ENCODE peak calls at places on chromosomes 13 and 19, in six cellular contexts. V, W, C, R, X and I are unnamed samples.

GRCh38 chr19:13100031-13100588 is 2.5 kb downstream of the LYL1 start:
- DNase-seq in X (no peak), W (no peak), V (no peak), C (no peak), R (peak), I (no peak)

GRCh38 chr19:1253514-1254080 is 5.2 kb downstream of the MIDN start:
- DNase-seq in V (no peak), X (peak), W (no peak), R (no peak), C (no peak), I (no peak)

GRCh38 chr19:23597661-23598060 is 89.4 kb downstream of the ZNF675 start:
- DNase-seq in C (no peak), V (no peak), X (no peak), W (no peak), R (no peak), I (no peak)

GRCh38 chr19:58181902-58182576 is 822 bp upstream of the ZNF274 start:
- DNase-seq in V (no peak), C (no peak), R (no peak), X (peak), W (no peak), I (no peak)

GRCh38 chr13:100443278-100443997 is 145.2 kb downstream of the GGACT start:
- DNase-seq in W (peak), X (no peak), C (no peak), R (no peak), V (no peak), I (no peak)

GRCh38 chr13:42137856-42138537 is 89.5 kb downstream of the DGKH start:
- DNase-seq in X (no peak), C (no peak), W (no peak), R (no peak), V (no peak), I (no peak)

GRCh38 chr19:17346109-17346671 is 8.8 kb downstream of the GTPBP3 start:
- DNase-seq in W (peak), V (peak), R (peak), X (peak), C (peak), I (peak)

GRCh38 chr19:5085566-5085965 is 116.7 kb downstream of the KDM4B start:
- DNase-seq in W (no peak), C (no peak), R (no peak), V (no peak), X (no peak), I (no peak)

GRCh38 chr13:114161028-114161556 is 18.0 kb upstream of the CFAP97D2 start:
- DNase-seq in R (no peak), W (no peak), V (no peak), X (no peak), C (no peak), I (no peak)

GRCh38 chr19:31499826-31500539 is 150.7 kb upstream of the TSHZ3 start:
- DNase-seq in R (no peak), X (no peak), V (no peak), C (no peak), W (no peak), I (no peak)

GRCh38 chr13:23985060-23985459 is 87.8 kb upstream of the C1QTNF9B start:
- DNase-seq in X (no peak), V (no peak), W (no peak), C (no peak), R (no peak), I (no peak)

GRCh38 chr19:14563989-14564650 is 7.7 kb downstream of the NDUFB7 start:
- DNase-seq in R (no peak), X (no peak), C (peak), W (peak), V (peak), I (peak)

GRCh38 chr13:30615851-30616311 is 1.8 kb upstream of the USPL1 start:
- DNase-seq in X (peak), W (peak), V (no peak), C (no peak), R (no peak), I (no peak)

GRCh38 chr13:20001351-20001750 is 42.8 kb downstream of the ZMYM2 start:
- DNase-seq in V (no peak), C (no peak), R (no peak), X (no peak), W (no peak), I (no peak)

DNA sequence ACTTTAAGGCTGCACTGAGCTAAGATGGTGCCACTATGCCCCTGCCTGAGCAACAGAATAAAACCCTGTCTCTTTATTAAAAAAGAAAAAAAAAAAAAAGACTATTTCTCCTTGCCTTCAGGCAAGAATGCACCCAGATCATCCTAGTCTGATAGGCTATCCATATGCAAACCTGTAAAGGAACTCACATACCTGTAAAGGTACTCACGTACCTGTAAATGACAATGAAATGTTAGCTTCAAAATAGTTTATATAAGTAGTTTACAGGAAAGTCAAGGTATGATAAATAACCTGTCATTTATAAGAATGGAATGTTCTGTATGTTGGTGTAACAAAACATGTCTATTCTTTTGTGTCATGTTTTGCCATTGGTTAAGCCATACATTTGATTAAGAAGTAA is 86.3 kb downstream of the PIBF1 start:
- DNase-seq in V (no peak), R (no peak), W (no peak), X (no peak), C (no peak), I (no peak)
- TF ChIP-seq JUND in V (no peak), R (no peak), W (no peak), X (no peak), C (no peak), I (no peak)

DNA sequence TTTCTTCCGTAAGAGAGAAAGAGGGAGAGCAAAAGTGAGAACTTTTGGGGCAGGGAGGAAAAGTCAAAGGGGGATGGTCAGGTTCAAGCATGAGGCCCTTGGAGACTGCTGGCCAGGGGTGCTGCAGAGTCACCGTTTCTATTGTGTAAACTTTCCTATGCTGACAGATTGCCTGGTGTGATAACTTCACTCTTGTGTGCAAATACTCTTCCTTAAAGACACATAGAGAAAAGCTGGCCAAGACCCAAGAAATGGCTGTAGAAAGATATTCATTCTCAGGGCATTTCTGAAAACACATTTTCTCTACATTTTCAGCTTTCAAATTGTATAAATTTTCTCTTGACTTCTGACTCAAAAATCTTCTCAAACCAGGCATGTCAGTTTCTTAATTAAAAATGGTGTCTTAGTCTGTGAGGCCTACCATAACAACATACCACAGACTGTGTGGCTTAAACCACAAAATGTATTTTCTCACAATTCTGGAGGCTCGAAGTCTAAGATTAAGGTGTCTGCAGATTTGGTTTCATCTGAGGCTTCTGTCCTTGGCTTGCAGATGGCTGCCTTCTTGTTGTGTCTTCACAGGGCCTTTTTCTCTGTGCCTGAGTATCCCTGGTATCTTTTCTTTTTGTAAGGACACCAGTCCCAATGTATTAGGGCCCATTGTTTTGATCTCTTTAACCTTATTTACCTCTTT is 304.5 kb downstream of the KCNRG start:
- DNase-seq in W (no peak), C (no peak), X (peak), R (no peak), V (no peak), I (peak)
- TF ChIP-seq JUND in W (no peak), C (no peak), X (no peak), R (no peak), V (no peak), I (no peak)

GRCh38 chr13:26743971-26744370 is 16.6 kb downstream of the GPR12 start:
- DNase-seq in W (no peak), X (no peak), R (no peak), V (no peak), C (no peak), I (no peak)
- TF ChIP-seq JUND in W (no peak), X (no peak), R (no peak), V (no peak), C (no peak), I (no peak)

DNA sequence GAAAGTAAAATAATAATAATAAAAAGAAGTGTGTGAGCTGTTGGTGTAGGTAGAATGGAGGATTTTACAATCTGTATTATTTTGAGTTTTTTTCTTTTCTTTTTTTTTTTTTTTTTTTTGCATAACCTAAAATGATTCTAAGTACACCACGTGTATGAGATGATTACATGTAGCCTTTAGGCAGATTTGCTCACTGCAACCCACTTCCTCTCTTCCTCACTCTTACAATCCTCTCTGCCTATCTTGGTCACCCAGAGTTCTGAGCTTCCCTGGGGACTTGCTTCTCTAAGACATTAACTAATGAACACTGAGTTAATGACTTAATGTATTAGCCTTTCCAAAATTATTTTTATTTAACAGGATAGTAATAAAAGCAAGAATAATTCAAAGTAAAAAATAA is 1169.6 kb downstream of the EFNB2 start:
- DNase-seq in R (no peak), X (no peak), C (no peak), V (no peak), W (no peak), I (no peak)
- TF ChIP-seq JUND in R (no peak), X (no peak), C (no peak), V (no peak), W (no peak), I (no peak)

GRCh38 chr19:50230379-50231351 is 27.2 kb downstream of the MYH14 start:
- DNase-seq in C (peak), X (peak), R (no peak), W (no peak), V (no peak), I (no peak)
- TF ChIP-seq JUND in C (no peak), X (no peak), R (no peak), W (no peak), V (no peak), I (no peak)

DNA sequence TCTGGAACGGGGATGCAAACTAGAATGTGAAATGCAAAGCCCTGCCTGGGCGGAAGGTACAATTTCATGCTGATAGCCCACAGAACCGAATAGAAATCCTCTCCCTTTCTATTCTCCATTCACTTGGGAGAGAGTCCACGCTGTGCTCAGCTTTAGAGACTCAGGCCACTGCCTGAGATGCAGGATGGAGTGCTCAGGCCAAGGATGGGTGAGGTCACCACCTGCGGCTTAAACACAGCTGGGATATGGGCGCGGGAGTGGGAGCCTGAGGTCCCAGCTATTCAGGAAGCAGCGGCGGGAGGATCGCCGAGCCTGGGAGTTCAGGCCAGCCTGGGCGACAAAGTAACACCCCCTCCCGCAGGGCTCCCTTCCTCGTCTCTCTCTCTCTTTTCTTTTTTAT is 446 bp upstream of the ZNF83 start:
- DNase-seq in V (no peak), R (no peak), C (no peak), W (peak), X (no peak), I (peak)
- TF ChIP-seq JUND in V (no peak), R (no peak), C (no peak), W (no peak), X (no peak), I (no peak)

GRCh38 chr13:45119469-45119989 is 781 bp upstream of the GTF2F2 start:
- DNase-seq in W (peak), R (peak), C (no peak), V (no peak), X (no peak), I (peak)

GRCh38 chr13:45122941-45123340 is 2.6 kb downstream of the GTF2F2 start:
- DNase-seq in V (no peak), R (no peak), W (no peak), X (no peak), C (no peak), I (no peak)

GRCh38 chr13:45119990-45120864 is at the start of gene GTF2F2:
- DNase-seq in V (peak), R (peak), W (peak), C (peak), X (peak), I (peak)

GRCh38 chr13:45120967-45121366 is 657 bp downstream of the GTF2F2 start:
- DNase-seq in V (no peak), C (no peak), R (no peak), X (no peak), W (no peak), I (no peak)

GRCh38 chr13:45121421-45121820 is 1.1 kb downstream of the GTF2F2 start:
- DNase-seq in W (peak), X (peak), R (no peak), C (no peak), V (peak), I (no peak)
- TF ChIP-seq JUND in W (no peak), X (no peak), R (no peak), C (no peak), V (no peak), I (no peak)